ENCODE peak calls at places on chromosomes 13 and 19, in six cellular contexts. E, P, Y, D, V and J are unnamed samples. For H3K4me1, the result is how much of the 10 kb centered on the place peaks cover.

GRCh38 chr19:14477417-14478112 is 2.4 kb upstream of the PTGER1 start:
- DNase-seq in E (no peak), P (no peak), Y (no peak), D (no peak), V (no peak), J (no peak)

GRCh38 chr19:8552810-8553209 is 24.4 kb downstream of the MYO1F start:
- DNase-seq in E (no peak), P (no peak), Y (no peak), D (peak), V (no peak), J (no peak)

GRCh38 chr13:29702912-29703351 is 107.4 kb upstream of the SLC7A1 start:
- DNase-seq in E (no peak), P (peak), Y (peak), D (no peak), V (no peak), J (no peak)

GRCh38 chr19:6440905-6441304 is 7.3 kb upstream of the SLC25A41 start:
- DNase-seq in E (no peak), P (no peak), Y (no peak), D (no peak), V (no peak), J (no peak)

GRCh38 chr13:32752997-32753606 is 166.8 kb downstream of the PDS5B start:
- DNase-seq in E (no peak), P (no peak), Y (no peak), D (no peak), V (no peak), J (no peak)

GRCh38 chr19:14775855-14776254 is 2.5 kb downstream of the ADGRE2 start:
- DNase-seq in E (no peak), P (no peak), Y (no peak), D (peak), V (no peak), J (no peak)

GRCh38 chr13:26486550-26486949 is 70.9 kb upstream of the WASF3 start:
- DNase-seq in E (no peak), P (no peak), Y (no peak), D (no peak), V (no peak), J (no peak)

GRCh38 chr19:18160441-18160791 is 7.5 kb downstream of the PIK3R2 start:
- DNase-seq in E (no peak), P (peak), Y (no peak), D (no peak), V (no peak), J (no peak)

GRCh38 chr13:94280357-94280756 is 199.1 kb downstream of the DCT start:
- DNase-seq in E (no peak), P (no peak), Y (no peak), D (no peak), V (no peak), J (no peak)

GRCh38 chr13:104318121-104318520 is 1251.9 kb upstream of the SLC10A2 start:
- DNase-seq in E (no peak), P (peak), Y (no peak), D (no peak), V (no peak), J (no peak)

GRCh38 chr13:39106216-39106995 is 68.2 kb downstream of the NHLRC3 start:
- DNase-seq in E (no peak), P (no peak), Y (no peak), D (no peak), V (no peak), J (no peak)

GRCh38 chr19:20964798-20965197 is 41.7 kb downstream of the ZNF85 start:
- DNase-seq in E (no peak), P (no peak), Y (no peak), D (peak), V (peak), J (no peak)

GRCh38 chr19:45477713-45478453 is 10.1 kb downstream of the FOSB start:
- DNase-seq in E (no peak), P (peak), Y (no peak), D (peak), V (no peak), J (no peak)

GRCh38 chr19:13918726-13919411 is 12.9 kb downstream of the CC2D1A start:
- DNase-seq in E (no peak), P (no peak), Y (no peak), D (no peak), V (no peak), J (no peak)

GRCh38 chr19:6767357-6768235 is at the start of gene SH2D3A:
- DNase-seq in E (peak), P (peak), Y (peak), D (peak), V (peak), J (peak)

GRCh38 chr19:8373867-8374813 is 10.2 kb downstream of the ANGPTL4 start:
- DNase-seq in E (no peak), P (no peak), Y (no peak), D (no peak), V (peak), J (no peak)

GRCh38 chr13:83879431-83880171 is 2.7 kb downstream of the SLITRK1 start:
- DNase-seq in E (no peak), P (peak), Y (no peak), D (no peak), V (no peak), J (no peak)

GRCh38 chr19:55695511-55696290 is 20.7 kb downstream of the EPN1 start:
- DNase-seq in E (no peak), P (no peak), Y (peak), D (no peak), V (no peak), J (no peak)

GRCh38 chr13:46577656-46578589 is 25.0 kb downstream of the LRCH1 start:
- DNase-seq in E (no peak), P (peak), Y (no peak), D (peak), V (no peak), J (no peak)
- H3K4me1 ChIP-seq in E (under half), P (under half), Y (half or more), D (under half), V (under half), J (under half)

GRCh38 chr19:32037998-32038732 is 307.2 kb upstream of the ZNF507 start:
- DNase-seq in E (no peak), P (no peak), Y (no peak), D (no peak), V (no peak), J (no peak)

GRCh38 chr19:32040246-32040645 is 305.2 kb upstream of the ZNF507 start:
- DNase-seq in E (no peak), P (no peak), Y (no peak), D (no peak), V (no peak), J (no peak)

GRCh38 chr19:32039446-32039845 is 306.0 kb upstream of the ZNF507 start:
- DNase-seq in E (no peak), P (no peak), Y (no peak), D (no peak), V (no peak), J (no peak)

GRCh38 chr19:32041681-32042292 is 303.6 kb upstream of the ZNF507 start:
- DNase-seq in E (no peak), P (peak), Y (no peak), D (peak), V (peak), J (no peak)
- H3K4me3 ChIP-seq in E (peak), P (peak), Y (peak), D (no peak), V (no peak), J (no peak)

GRCh38 chr13:75319244-75319643 is 162.7 kb downstream of the TBC1D4 start:
- DNase-seq in E (no peak), P (no peak), Y (no peak), D (no peak), V (no peak), J (no peak)

GRCh38 chr13:75316427-75316826 is 165.5 kb downstream of the TBC1D4 start:
- DNase-seq in E (no peak), P (no peak), Y (no peak), D (no peak), V (no peak), J (no peak)

GRCh38 chr13:75318138-75318833 is 163.7 kb downstream of the TBC1D4 start:
- DNase-seq in E (peak), P (no peak), Y (no peak), D (no peak), V (no peak), J (no peak)

GRCh38 chr13:75324413-75324940 is 157.5 kb downstream of the TBC1D4 start:
- DNase-seq in E (no peak), P (no peak), Y (no peak), D (no peak), V (no peak), J (no peak)

GRCh38 chr13:75321084-75321483 is 160.9 kb downstream of the TBC1D4 start:
- DNase-seq in E (no peak), P (no peak), Y (no peak), D (no peak), V (no peak), J (no peak)
- H3K4me1 ChIP-seq in E (under half), P (under half), Y (under half), D (under half), V (under half), J (under half)

GRCh38 chr13:111202745-111203144 is 87.6 kb downstream of the ARHGEF7 start:
- DNase-seq in E (no peak), P (peak), Y (no peak), D (no peak), V (no peak), J (no peak)

GRCh38 chr13:111206148-111206547 is 91.0 kb downstream of the ARHGEF7 start:
- DNase-seq in E (no peak), P (no peak), Y (no peak), D (no peak), V (no peak), J (no peak)

GRCh38 chr13:111203742-111204386 is 88.8 kb downstream of the ARHGEF7 start:
- DNase-seq in E (no peak), P (no peak), Y (no peak), D (no peak), V (no peak), J (no peak)

GRCh38 chr13:111202149-111202548 is 87.0 kb downstream of the ARHGEF7 start:
- DNase-seq in E (no peak), P (no peak), Y (no peak), D (peak), V (peak), J (no peak)

DNA sequence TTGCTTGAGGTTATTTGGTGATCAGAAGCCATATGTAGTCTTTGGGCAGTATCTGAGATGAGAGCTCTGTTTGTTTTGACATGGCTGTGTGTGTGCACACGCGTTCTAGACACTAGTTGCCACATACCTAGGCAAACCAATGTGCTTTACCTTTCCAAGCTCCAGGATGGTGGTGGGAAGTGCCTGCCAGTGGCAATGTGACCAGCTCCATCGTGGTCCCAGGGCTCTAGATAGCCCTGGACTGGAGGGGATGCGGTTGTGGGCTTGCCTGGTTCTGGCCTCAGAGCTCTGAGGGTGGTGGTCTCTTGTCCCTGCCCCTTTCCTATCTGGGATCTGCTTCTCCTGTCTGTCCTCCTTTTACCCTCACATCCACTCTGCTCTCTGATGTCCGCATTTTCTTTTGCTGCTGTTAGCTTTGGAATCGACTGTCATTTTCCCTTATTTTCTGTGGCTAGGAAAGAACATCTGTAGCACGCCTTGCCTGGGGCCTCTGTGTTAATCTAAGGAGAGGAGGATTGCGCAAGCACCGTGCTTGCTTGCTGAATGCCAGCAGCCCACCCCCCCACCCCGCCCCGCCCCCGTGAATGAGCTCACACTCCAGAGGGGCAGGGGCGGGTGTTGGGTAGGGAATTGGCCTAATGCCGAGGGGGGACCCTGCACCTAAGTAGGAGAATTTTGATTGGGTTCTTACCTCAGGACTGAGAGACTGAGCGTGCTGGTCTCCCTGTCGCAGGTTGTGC is 89.5 kb downstream of the ARHGEF7 start:
- DNase-seq in E (no peak), P (peak), Y (no peak), D (no peak), V (peak), J (no peak)
- H3K4me3 ChIP-seq in E (no peak), P (no peak), Y (peak), D (no peak), V (no peak), J (no peak)

GRCh38 chr19:47094557-47095517 is 18.7 kb downstream of the ZC3H4 start:
- DNase-seq in E (peak), P (peak), Y (no peak), D (peak), V (peak), J (peak)
- H3K4me1 ChIP-seq in E (under half), P (half or more), Y (half or more), D (under half), V (under half), J (under half)

GRCh38 chr19:41937525-41937924 is 9.3 kb upstream of the ERFL start:
- DNase-seq in E (no peak), P (no peak), Y (no peak), D (no peak), V (no peak), J (no peak)

GRCh38 chr19:41939861-41940442 is 11.7 kb upstream of the ERFL start:
- DNase-seq in E (peak), P (peak), Y (no peak), D (no peak), V (no peak), J (peak)

GRCh38 chr19:41941410-41942202 is 13.4 kb upstream of the ERFL start:
- DNase-seq in E (no peak), P (no peak), Y (no peak), D (no peak), V (no peak), J (no peak)

GRCh38 chr19:41937976-41938375 is 9.7 kb upstream of the ERFL start:
- DNase-seq in E (no peak), P (no peak), Y (no peak), D (no peak), V (no peak), J (no peak)

DNA sequence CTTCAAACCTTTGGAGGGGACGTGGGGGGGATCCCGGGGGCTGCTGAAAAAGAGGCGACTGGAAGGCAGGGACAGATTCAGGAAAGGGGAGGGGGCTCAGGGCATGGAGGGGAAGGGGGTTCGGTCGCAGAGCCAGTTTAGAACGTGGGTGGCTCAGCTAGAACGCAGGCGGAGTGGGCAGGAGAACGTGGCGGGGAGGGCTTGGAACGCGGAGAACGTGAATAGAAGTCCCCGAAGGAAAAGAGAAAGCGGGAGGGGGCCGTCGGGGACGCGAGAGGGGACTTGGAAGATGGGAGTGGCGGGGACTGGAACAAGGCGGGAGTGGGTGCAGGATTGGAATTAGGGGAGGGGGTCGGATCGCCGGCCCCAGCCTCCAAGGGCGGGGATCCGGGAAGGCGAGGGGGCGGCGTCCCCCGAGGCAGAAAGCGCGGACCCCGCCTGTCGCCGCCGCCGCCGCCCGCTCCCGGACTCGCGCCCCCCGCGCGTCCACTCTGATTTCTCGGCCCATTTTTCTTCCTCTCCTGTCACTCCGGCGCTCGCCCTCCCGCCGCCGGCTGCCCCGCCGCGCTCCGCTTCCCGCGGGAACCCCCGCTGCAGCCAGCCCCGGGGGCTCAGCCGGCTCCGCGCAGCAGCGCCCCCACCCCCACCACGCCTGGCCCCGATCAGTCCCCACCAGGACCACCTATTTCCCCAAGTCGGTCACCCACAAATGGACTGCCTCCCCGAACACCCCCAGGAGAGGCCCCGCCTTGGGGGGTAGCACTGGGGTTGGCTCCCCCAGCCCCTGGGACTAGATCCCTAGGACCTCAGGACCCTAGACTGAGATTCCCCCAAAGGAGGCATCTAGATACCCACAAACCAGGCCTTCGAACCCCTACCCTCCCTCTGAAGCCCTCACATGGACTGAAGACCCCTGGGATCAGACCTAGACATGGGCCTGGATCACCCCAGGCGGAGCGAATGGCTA is 12.5 kb upstream of the ERFL start:
- DNase-seq in E (no peak), P (no peak), Y (no peak), D (no peak), V (no peak), J (no peak)
- H3K4me3 ChIP-seq in E (peak), P (peak), Y (peak), D (no peak), V (no peak), J (peak)

GRCh38 chr19:30120860-30121484 is 178.9 kb downstream of the URI1 start:
- DNase-seq in E (no peak), P (no peak), Y (no peak), D (no peak), V (no peak), J (no peak)

GRCh38 chr19:30123109-30123508 is 181.1 kb downstream of the URI1 start:
- DNase-seq in E (no peak), P (no peak), Y (no peak), D (no peak), V (no peak), J (no peak)

GRCh38 chr19:30122431-30122830 is 180.4 kb downstream of the URI1 start:
- DNase-seq in E (no peak), P (no peak), Y (no peak), D (no peak), V (no peak), J (no peak)

GRCh38 chr19:30119180-30119920 is 177.3 kb downstream of the URI1 start:
- DNase-seq in E (no peak), P (no peak), Y (no peak), D (no peak), V (no peak), J (no peak)

GRCh38 chr19:30123611-30124010 is 181.6 kb downstream of the URI1 start:
- DNase-seq in E (no peak), P (no peak), Y (no peak), D (no peak), V (no peak), J (no peak)
- H3K4me1 ChIP-seq in E (under half), P (under half), Y (under half), D (under half), V (under half), J (under half)